ENCODE peak calls at places on chromosomes 16 and 17, in four cellular contexts. D is A549, L is WTC11, X is K562. G is an unnamed sample.

GRCh38 chr17:17151055-17151454 is 55.1 kb downstream of the PLD6 start:
- DNase-seq in D (peak), L (no peak), X (no peak), G (peak)

GRCh38 chr17:68089881-68090280 is 54.3 kb downstream of the KPNA2 start:
- DNase-seq in D (peak), L (no peak), X (no peak), G (peak)

GRCh38 chr17:74856113-74856512 is 3.6 kb downstream of the GRIN2C start:
- DNase-seq in D (no peak), L (no peak), X (no peak), G (no peak)

GRCh38 chr17:1108560-1108809 is 71.3 kb downstream of the ABR start:
- DNase-seq in D (no peak), L (peak), X (no peak), G (peak)

GRCh38 chr16:68091604-68092261 is 6.6 kb downstream of the NFATC3 start:
- DNase-seq in D (peak), L (no peak), X (no peak), G (peak)

GRCh38 chr16:27408012-27408601 is 6.1 kb downstream of the IL21R start:
- DNase-seq in D (no peak), L (no peak), X (no peak), G (peak)

GRCh38 chr17:2059125-2059836 is 4.4 kb downstream of the HIC1 start:
- DNase-seq in D (no peak), L (no peak), X (no peak), G (no peak)

GRCh38 chr16:1156983-1157638 is 4.2 kb downstream of the CACNA1H start:
- DNase-seq in D (no peak), L (no peak), X (no peak), G (no peak)

GRCh38 chr16:85312642-85313540 is 200.6 kb upstream of the CIBAR2 start:
- DNase-seq in D (no peak), L (no peak), X (no peak), G (no peak)

GRCh38 chr16:85265789-85266188 is 153.5 kb upstream of the CIBAR2 start:
- DNase-seq in D (no peak), L (no peak), X (no peak), G (no peak)

GRCh38 chr17:68197091-68197996 is 50.5 kb upstream of the AMZ2 start:
- DNase-seq in D (no peak), L (peak), X (peak), G (no peak)

GRCh38 chr17:36869856-36870617 is 67.2 kb upstream of the LHX1 start:
- DNase-seq in D (peak), L (peak), X (peak), G (no peak)

GRCh38 chr16:53159781-53160436 is 105.1 kb downstream of the CHD9 start:
- DNase-seq in D (peak), L (no peak), X (peak), G (peak)

GRCh38 chr17:12683299-12683698 is 17.6 kb downstream of the MYOCD start:
- DNase-seq in D (no peak), L (no peak), X (no peak), G (no peak)

GRCh38 chr17:45170976-45171337 is 9.3 kb downstream of the HEXIM2 start:
- DNase-seq in D (peak), L (no peak), X (no peak), G (peak)

GRCh38 chr16:87705780-87706277 is 60.0 kb downstream of the KLHDC4 start:
- DNase-seq in D (no peak), L (no peak), X (no peak), G (no peak)

GRCh38 chr17:50664788-50665458 is 30.2 kb downstream of the ABCC3 start:
- DNase-seq in D (no peak), L (no peak), X (peak), G (no peak)

DNA sequence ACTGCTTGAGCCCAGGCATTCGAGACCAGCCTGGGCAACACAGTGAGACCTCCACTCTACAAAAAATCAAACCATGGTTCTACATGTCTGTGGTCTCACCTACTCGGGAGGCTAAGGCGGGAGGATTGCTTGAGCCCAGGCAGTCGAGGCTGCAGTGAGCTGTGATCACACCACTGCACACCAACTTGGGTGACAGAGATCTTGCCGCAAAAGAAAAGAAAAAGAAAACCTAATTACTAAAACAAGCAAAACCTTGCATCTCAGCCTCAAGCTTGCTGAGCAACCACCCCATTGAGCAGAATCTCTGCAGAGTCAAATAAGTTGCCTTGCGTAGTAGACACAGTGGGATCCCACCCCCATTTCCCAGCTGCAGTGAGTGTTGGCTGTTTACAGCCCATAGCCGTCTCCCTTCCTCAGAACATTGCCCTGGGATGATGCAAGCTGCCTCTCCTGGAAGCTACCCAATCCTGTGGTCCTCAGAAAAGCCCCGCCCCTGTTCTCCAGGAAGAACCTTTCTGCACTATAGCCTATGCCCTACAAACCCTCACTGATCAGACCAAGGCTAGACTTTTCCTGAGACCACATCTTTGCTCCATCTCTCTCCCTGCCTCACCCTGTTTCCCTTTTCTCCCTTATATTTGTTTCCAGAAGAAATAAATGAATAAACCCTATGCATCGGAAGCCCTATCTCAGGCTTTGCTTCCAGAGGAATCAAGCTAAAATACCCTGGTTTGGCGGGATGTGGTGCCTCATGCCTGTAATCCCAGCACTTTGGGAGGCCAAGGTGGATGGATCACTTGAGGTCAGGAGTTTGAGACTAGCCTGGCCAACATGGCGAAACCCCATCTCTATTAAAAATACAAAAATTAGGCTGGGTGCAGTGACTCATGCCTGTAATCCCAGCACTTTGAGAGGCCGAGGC is 16.7 kb upstream of the ERN2 start:
- DNase-seq in D (peak), L (peak), X (peak), G (no peak)
- TF ChIP-seq JUN in D (no peak), L (no peak), X (peak), G (no peak)

DNA sequence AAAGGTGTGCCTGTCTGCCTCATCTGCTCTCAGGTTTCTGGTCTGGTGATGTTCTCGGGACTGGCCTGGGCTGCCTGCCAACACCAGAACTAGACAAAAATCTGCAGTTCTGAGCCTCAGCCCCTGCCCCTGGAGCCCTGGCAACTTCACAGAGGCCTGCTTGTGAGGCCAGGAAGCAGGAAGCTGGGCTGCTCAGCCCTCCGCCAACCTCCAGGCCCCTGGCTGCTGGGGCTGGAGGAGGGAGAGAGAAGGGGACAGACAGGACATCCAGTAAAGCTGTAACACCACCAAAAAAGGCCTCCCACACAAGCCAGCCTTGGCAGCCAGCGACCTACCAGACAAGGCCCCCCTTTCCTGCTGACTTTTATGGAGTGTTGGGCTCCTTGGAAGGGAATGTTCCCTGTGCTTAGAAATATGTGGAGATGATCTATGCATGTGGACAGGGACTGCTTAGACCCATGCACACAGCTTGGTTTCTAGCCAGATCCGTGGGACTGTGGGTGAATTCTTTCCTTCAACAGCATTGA is 157.6 kb downstream of the XYLT1 start:
- DNase-seq in D (no peak), L (no peak), X (no peak), G (no peak)
- TF ChIP-seq JUN in D (no peak), L (no peak), X (no peak), G (no peak)

GRCh38 chr17:80826955-80827645 is 164.5 kb upstream of the CHMP6 start:
- DNase-seq in D (peak), L (no peak), X (no peak), G (peak)
- TF ChIP-seq JUN in D (no peak), L (no peak), X (no peak), G (peak)

GRCh38 chr17:8413321-8413720 is 15.7 kb upstream of the RNF222 start:
- DNase-seq in D (no peak), L (no peak), X (no peak), G (no peak)
- TF ChIP-seq JUN in D (no peak), L (no peak), X (no peak), G (no peak)

DNA sequence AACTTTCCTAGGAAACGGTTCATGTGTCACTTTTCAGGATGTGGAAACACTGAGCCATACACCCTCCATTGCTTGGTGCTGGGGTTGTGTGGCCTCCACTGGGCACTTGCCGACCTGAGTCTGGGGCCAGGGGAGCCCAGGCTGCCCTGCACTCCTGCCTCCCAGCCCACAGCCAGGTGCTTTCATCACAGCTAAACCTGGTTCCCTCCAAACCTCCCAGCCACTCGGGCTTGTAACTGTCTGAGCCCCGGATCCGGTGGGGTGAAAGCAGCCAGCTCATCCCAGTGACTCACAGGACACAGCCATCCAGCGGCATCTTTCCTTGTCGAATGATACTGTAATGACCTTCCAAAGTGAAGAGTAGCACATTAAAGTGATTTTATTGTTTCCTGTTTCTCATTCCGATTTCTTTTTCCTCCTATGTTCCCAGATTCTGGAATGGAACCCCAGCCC is 19.8 kb downstream of the CARHSP1 start:
- DNase-seq in D (no peak), L (no peak), X (no peak), G (no peak)
- TF ChIP-seq JUN in D (no peak), L (no peak), X (no peak), G (no peak)

GRCh38 chr16:48526058-48526957 is 83.7 kb downstream of the N4BP1 start:
- DNase-seq in D (peak), L (peak), X (no peak), G (no peak)
- TF ChIP-seq JUN in D (no peak), L (no peak), X (no peak), G (no peak)